ENCODE peak calls at places on chromosome 19, in six cellular contexts. B is left ventricle myocardium inferior, N is colonic mucosa, K is cardiac muscle cell, R is OCI-LY7, V is GM23338. O is an unnamed sample. For H3K4me1, the result is how much of the 10 kb centered on the place peaks cover.

GRCh38 chr19:14063100-14063499 is 1.2 kb upstream of the PALM3 start:
- DNase-seq in K (peak), N (no peak), B (no peak), R (no peak), V (no peak), O (no peak)

GRCh38 chr19:13834308-13834790 is 39.1 kb downstream of the ZSWIM4 start:
- DNase-seq in B (no peak), N (no peak), R (no peak), K (peak), V (no peak), O (no peak)

GRCh38 chr19:45182758-45183157 is 4.2 kb downstream of the BLOC1S3 start:
- DNase-seq in V (no peak), B (no peak), K (no peak), N (peak), R (no peak), O (no peak)

GRCh38 chr19:35318679-35319448 is 10.1 kb upstream of the CD22 start:
- DNase-seq in K (peak), N (peak), V (no peak), B (peak), R (no peak), O (peak)

GRCh38 chr19:17294051-17294891 is 9.0 kb downstream of the ABHD8 start:
- DNase-seq in K (no peak), R (peak), N (peak), B (no peak), V (peak), O (no peak)

GRCh38 chr19:33482486-33482885 is 39.1 kb downstream of the PEPD start:
- DNase-seq in N (no peak), V (no peak), K (no peak), B (no peak), R (no peak), O (no peak)

GRCh38 chr19:45200614-45201013 is 22.0 kb downstream of the BLOC1S3 start:
- DNase-seq in K (peak), N (no peak), R (no peak), V (peak), B (no peak), O (no peak)

GRCh38 chr19:15300533-15301194 is 31.7 kb downstream of the BRD4 start:
- DNase-seq in R (peak), B (no peak), V (no peak), K (peak), N (no peak), O (no peak)

GRCh38 chr19:4112367-4112766 is 11.6 kb downstream of the MAP2K2 start:
- DNase-seq in N (no peak), R (no peak), K (no peak), V (no peak), B (no peak), O (no peak)

GRCh38 chr19:23686622-23687423 is at the start of gene ZNF675:
- DNase-seq in R (peak), N (peak), K (peak), B (peak), V (peak), O (peak)

GRCh38 chr19:10271543-10272086 is 695 bp downstream of the ICAM1 start:
- DNase-seq in K (peak), R (peak), N (peak), B (no peak), V (no peak), O (no peak)

GRCh38 chr19:30566681-30567420 is 194.7 kb downstream of the ZNF536 start:
- DNase-seq in R (no peak), N (no peak), K (no peak), V (no peak), B (no peak), O (no peak)

GRCh38 chr19:35528218-35529038 is at the start of gene SBSN:
- DNase-seq in N (no peak), B (no peak), K (peak), R (no peak), V (no peak), O (no peak)

GRCh38 chr19:43439183-43440063 is 24.7 kb downstream of the TEX101 start:
- DNase-seq in V (no peak), R (peak), N (no peak), K (peak), B (no peak), O (no peak)

GRCh38 chr19:47651132-47651531 is 42.2 kb downstream of the BICRA start:
- DNase-seq in V (no peak), R (no peak), B (no peak), N (no peak), K (no peak), O (no peak)

GRCh38 chr19:47650695-47651094 is 41.8 kb downstream of the BICRA start:
- DNase-seq in B (no peak), R (no peak), K (no peak), V (no peak), N (no peak), O (no peak)

GRCh38 chr19:47649588-47649987 is 40.7 kb downstream of the BICRA start:
- DNase-seq in B (no peak), N (no peak), K (no peak), R (no peak), V (no peak), O (no peak)

GRCh38 chr19:47652285-47652684 is 43.4 kb downstream of the BICRA start:
- DNase-seq in K (no peak), V (no peak), R (no peak), N (no peak), B (no peak), O (peak)

GRCh38 chr19:47651691-47652090 is 42.8 kb downstream of the BICRA start:
- DNase-seq in B (no peak), R (no peak), K (no peak), N (no peak), V (peak), O (peak)
- TF ChIP-seq CTCF in B (no peak), R (no peak), K (no peak), N (no peak), V (no peak), O (no peak)

GRCh38 chr19:1082928-1083816 is 12.0 kb downstream of the POLR2E start:
- DNase-seq in B (no peak), K (no peak), R (no peak), V (no peak), N (no peak), O (no peak)
- H3K4me3 ChIP-seq in B (peak), K (peak), R (no peak), V (peak), N (peak), O (peak)

GRCh38 chr19:5628470-5628869 is 5.6 kb downstream of the SAFB start:
- DNase-seq in N (no peak), R (no peak), K (no peak), V (no peak), B (no peak), O (no peak)

GRCh38 chr19:5628919-5629481 is 6.1 kb downstream of the SAFB start:
- DNase-seq in R (peak), V (no peak), B (no peak), N (no peak), K (no peak), O (no peak)

GRCh38 chr19:5632657-5633056 is 9.8 kb downstream of the SAFB start:
- DNase-seq in N (no peak), R (no peak), B (no peak), V (no peak), K (no peak), O (no peak)

GRCh38 chr19:5632241-5632612 is 9.3 kb downstream of the SAFB start:
- DNase-seq in N (no peak), R (no peak), V (no peak), B (no peak), K (no peak), O (no peak)

GRCh38 chr19:5631511-5632240 is 8.8 kb downstream of the SAFB start:
- DNase-seq in V (no peak), N (no peak), R (no peak), K (peak), B (no peak), O (no peak)
- H3K4me1 ChIP-seq in V (under half), N (under half), R (under half), K (under half), B (half or more), O (half or more)

GRCh38 chr19:41263850-41264580 is at the start of gene HNRNPUL1:
- DNase-seq in R (peak), K (peak), B (peak), N (peak), V (peak), O (peak)
- TF ChIP-seq CTCF in R (peak), K (peak), B (no peak), N (no peak), V (peak), O (peak)

GRCh38 chr19:49663224-49663623 is 2.4 kb downstream of the IRF3 start:
- DNase-seq in R (no peak), K (no peak), B (no peak), V (no peak), N (no peak), O (no peak)
- H3K4me3 ChIP-seq in R (no peak), K (no peak), B (no peak), V (no peak), N (no peak), O (no peak)

DNA sequence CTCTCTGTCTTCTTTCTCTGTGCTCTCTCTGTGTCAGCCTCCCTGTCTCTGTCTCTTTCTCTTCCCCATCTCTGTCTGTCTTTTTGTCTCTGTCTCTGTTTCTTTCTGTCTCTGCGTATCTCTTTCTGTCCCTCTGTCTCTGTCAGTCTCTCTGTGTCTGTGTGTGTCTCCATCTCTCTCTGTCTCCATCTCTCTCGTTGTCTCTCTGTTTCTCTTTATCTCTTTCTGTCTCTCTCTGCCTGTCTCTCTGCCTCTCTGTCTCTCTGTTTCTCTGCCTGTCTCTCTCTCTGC is 15.6 kb upstream of the TCF3 start:
- DNase-seq in N (no peak), R (no peak), B (no peak), K (no peak), V (no peak), O (no peak)
- H3K4me1 ChIP-seq in N (under half), R (half or more), B (under half), K (under half), V (under half), O (under half)

GRCh38 chr19:46825731-46826055 is 25.0 kb downstream of the AP2S1 start:
- DNase-seq in V (no peak), R (no peak), B (no peak), N (no peak), K (no peak), O (no peak)

GRCh38 chr19:46828484-46828883 is 22.2 kb downstream of the AP2S1 start:
- DNase-seq in K (no peak), N (no peak), V (no peak), R (no peak), B (no peak), O (no peak)

GRCh38 chr19:46821512-46822359 is 28.9 kb downstream of the AP2S1 start:
- DNase-seq in V (no peak), K (no peak), N (peak), R (peak), B (peak), O (no peak)

GRCh38 chr19:46823049-46823448 is 27.6 kb downstream of the AP2S1 start:
- DNase-seq in B (no peak), R (no peak), N (no peak), K (no peak), V (no peak), O (no peak)

DNA sequence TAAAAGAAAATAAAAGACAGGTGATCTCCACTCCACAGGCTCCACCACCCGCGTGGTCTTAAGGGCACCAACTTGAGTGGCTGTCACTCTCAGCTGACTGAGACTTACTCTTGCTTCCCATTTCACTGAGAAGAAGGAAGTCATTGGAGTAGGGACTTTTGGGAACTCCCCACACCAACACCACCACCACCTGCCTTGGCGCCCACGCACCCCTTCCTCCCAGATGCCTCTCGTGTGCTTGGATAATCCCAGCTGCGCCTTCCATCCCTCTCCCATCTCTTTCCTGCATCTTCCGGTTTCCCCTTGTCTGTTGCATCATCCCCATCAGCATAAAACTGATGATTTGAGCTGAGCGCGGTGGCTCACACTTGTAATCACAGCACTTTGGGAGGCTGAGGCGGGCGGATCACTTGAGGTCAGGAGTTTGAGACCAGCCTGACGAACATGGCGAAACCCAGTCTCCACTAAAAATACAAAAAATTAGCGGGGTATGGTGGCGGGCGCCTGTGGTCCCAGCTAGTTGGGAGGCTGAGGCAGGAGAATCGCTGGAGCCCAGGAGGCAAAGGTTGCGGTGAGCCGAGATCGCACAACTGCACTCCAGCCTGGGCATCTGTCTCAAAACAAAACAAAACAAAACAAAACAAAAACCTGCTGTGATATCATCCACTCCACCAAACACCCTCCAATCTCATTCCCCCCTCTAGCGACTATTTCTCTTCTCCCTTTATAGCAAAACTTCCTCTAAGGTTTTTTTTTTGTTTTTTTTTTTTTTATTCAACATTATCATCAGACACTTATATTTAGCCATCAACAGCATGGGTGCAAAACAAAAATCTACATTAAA is 25.5 kb downstream of the AP2S1 start:
- DNase-seq in N (no peak), V (no peak), B (no peak), K (no peak), R (peak), O (no peak)
- TF ChIP-seq CTCF in N (no peak), V (no peak), B (no peak), K (no peak), R (peak), O (no peak)

DNA sequence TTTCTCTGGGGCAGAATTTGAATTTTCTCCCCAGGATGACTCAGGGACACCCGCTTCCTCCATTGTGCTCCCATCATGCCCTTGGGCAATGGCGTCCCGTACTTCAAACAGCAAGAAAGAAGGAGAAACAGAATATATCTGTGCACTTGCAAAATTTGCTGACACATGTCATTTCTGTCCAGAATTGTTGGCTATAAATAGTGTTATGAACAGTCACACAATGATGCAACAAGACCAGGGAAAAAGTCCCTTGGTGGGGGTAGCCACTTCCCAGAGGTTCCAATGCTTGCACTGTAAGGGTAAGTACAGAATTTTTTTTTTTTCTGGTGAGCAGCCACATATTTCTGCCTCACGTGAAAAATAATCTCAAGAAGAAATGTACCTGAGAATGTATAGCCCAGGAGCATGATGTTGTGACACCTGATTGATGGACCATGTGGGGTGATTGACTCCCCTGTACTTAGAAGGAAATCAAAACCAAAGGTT is 9.1 kb upstream of the LAIR1 start:
- DNase-seq in V (no peak), R (no peak), N (no peak), K (no peak), B (no peak), O (no peak)
- H3K4me3 ChIP-seq in V (no peak), R (no peak), N (no peak), K (no peak), B (no peak), O (no peak)

GRCh38 chr19:41323430-41324125 is 13.6 kb downstream of the CCDC97 start:
- DNase-seq in R (no peak), B (peak), K (peak), V (peak), N (peak), O (peak)

GRCh38 chr19:41322451-41322850 is 12.5 kb downstream of the CCDC97 start:
- DNase-seq in R (no peak), V (no peak), K (no peak), N (no peak), B (no peak), O (peak)

GRCh38 chr19:41321600-41322270 is 11.8 kb downstream of the CCDC97 start:
- DNase-seq in B (no peak), V (peak), K (peak), N (no peak), R (peak), O (peak)

GRCh38 chr19:41324231-41324702 is 14.3 kb downstream of the CCDC97 start:
- DNase-seq in K (no peak), B (no peak), V (no peak), R (no peak), N (no peak), O (no peak)

GRCh38 chr19:41323023-41323422 is 13.1 kb downstream of the CCDC97 start:
- DNase-seq in K (peak), R (no peak), B (peak), N (no peak), V (no peak), O (peak)
- H3K4me1 ChIP-seq in K (under half), R (under half), B (half or more), N (under half), V (half or more), O (half or more)

DNA sequence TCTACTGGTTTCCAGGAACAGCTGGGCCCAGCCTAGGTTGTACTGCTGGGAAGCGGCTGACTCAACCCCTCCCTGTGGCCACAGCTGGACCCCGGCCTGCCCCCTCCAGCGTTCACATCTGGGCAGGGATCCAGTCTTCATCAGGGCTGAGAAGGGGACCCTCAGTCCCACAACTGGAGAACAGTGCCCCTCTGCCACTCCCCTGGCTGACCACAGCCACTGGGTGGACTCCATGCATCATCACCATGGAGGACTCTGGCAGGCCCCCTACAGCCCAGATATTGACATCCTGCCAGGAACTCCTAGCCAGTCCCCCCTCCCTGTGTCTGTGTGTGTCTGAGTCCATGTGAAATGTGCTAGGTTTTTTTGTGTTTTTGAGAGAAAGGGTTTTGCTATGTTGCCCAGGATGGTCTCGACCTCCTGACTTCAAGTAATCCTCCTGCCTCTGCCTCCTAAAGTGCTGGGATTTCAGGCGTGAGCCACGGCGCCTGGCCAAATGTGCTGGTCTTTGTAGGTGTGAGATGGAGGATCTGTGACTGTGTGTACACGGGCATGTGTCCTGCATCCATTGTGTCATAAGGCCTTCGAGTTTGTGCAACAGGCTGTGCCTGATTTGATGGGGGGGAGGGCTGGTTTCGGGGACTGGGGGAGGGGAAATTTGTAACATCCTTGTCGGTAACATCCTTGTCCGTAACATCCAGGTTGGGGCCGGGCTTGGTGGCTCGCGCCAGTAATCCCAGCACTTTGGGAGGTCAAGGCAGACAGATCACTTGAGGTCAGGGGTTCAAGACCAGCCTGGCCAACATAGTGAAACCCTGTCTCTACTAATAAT is 4.0 kb upstream of the HOOK2 start:
- DNase-seq in B (peak), V (peak), R (peak), N (peak), K (peak), O (peak)
- TF ChIP-seq CTCF in B (no peak), V (peak), R (peak), N (no peak), K (no peak), O (no peak)

O was measured in psoas muscle.